ENCODE peak calls at places on chromosomes 11 and 22, in four cellular contexts. One of them, this sample, is unnamed.

GRCh38 chr11:116890193-116890592 is 52.8 kb upstream of the APOA1 start:
- DNase-seq in right atrium auricular region: no peak
- DNase-seq in body of pancreas: no peak
- DNase-seq in astrocyte: no peak
- DNase-seq in this sample: no peak

GRCh38 chr11:46696212-46696558 is 4.2 kb downstream of the ARHGAP1 start:
- DNase-seq in right atrium auricular region: no peak
- DNase-seq in astrocyte: no peak
- DNase-seq in body of pancreas: no peak
- DNase-seq in this sample: no peak

GRCh38 chr11:111793863-111794262 is 27.7 kb upstream of the PPP2R1B start:
- DNase-seq in right atrium auricular region: no peak
- DNase-seq in body of pancreas: no peak
- DNase-seq in astrocyte: peak; percentile 78
- DNase-seq in this sample: no peak

GRCh38 chr11:123145661-123146060 is 49.4 kb downstream of the CLMP start:
- DNase-seq in right atrium auricular region: no peak
- DNase-seq in body of pancreas: no peak
- DNase-seq in astrocyte: no peak
- DNase-seq in this sample: no peak

GRCh38 chr22:19848298-19849224 is 6.1 kb downstream of the GNB1L start:
- DNase-seq in right atrium auricular region: peak; percentile 44
- DNase-seq in body of pancreas: peak; percentile 61
- DNase-seq in astrocyte: no peak
- DNase-seq in this sample: no peak

GRCh38 chr11:14015711-14016110 is 53.2 kb downstream of the SPON1 start:
- DNase-seq in right atrium auricular region: no peak
- DNase-seq in body of pancreas: no peak
- DNase-seq in astrocyte: peak; percentile 74
- DNase-seq in this sample: peak; percentile 79

GRCh38 chr22:40322061-40322460 is 24.2 kb upstream of the ADSL start:
- DNase-seq in body of pancreas: no peak
- DNase-seq in right atrium auricular region: no peak
- DNase-seq in astrocyte: no peak
- DNase-seq in this sample: no peak

GRCh38 chr11:14773755-14774154 is 118.3 kb downstream of the CYP2R1 start:
- DNase-seq in right atrium auricular region: no peak
- DNase-seq in astrocyte: no peak
- DNase-seq in body of pancreas: no peak
- DNase-seq in this sample: peak; percentile 5

GRCh38 chr11:10139656-10140055 is 154.4 kb downstream of the SBF2 start:
- DNase-seq in body of pancreas: no peak
- DNase-seq in astrocyte: peak; percentile 89
- DNase-seq in right atrium auricular region: no peak
- DNase-seq in this sample: no peak

GRCh38 chr22:40534379-40535188 is 101.9 kb downstream of the MRTFA start:
- DNase-seq in right atrium auricular region: no peak
- DNase-seq in body of pancreas: no peak
- DNase-seq in astrocyte: peak; percentile 67
- DNase-seq in this sample: no peak

GRCh38 chr11:123640029-123640428 is 14.4 kb downstream of the SCN3B start:
- DNase-seq in astrocyte: no peak
- DNase-seq in body of pancreas: no peak
- DNase-seq in right atrium auricular region: no peak
- DNase-seq in this sample: no peak

GRCh38 chr22:47168900-47169800 is 406.7 kb downstream of the TBC1D22A start:
- DNase-seq in body of pancreas: peak; percentile 15
- DNase-seq in astrocyte: no peak
- DNase-seq in right atrium auricular region: no peak
- DNase-seq in this sample: peak; percentile 51

GRCh38 chr11:126415128-126415527 is 59.6 kb downstream of the ST3GAL4 start:
- DNase-seq in astrocyte: no peak
- DNase-seq in body of pancreas: peak; percentile 45
- DNase-seq in right atrium auricular region: peak; percentile 90
- DNase-seq in this sample: no peak

GRCh38 chr22:43884600-43885318 is 7.1 kb downstream of the PNPLA5 start:
- DNase-seq in body of pancreas: peak; percentile 58
- DNase-seq in right atrium auricular region: peak; percentile 67
- DNase-seq in astrocyte: no peak
- DNase-seq in this sample: peak; percentile 65

GRCh38 chr11:45872513-45873356 is 12.7 kb upstream of the MAPK8IP1 start:
- DNase-seq in body of pancreas: peak; percentile 54
- DNase-seq in right atrium auricular region: no peak
- DNase-seq in astrocyte: peak; percentile 93
- DNase-seq in this sample: peak; percentile 57

GRCh38 chr11:124276081-124276480 is 19.9 kb downstream of the OR8G5 start:
- DNase-seq in body of pancreas: no peak
- DNase-seq in right atrium auricular region: no peak
- DNase-seq in astrocyte: peak; percentile 96
- DNase-seq in this sample: no peak

GRCh38 chr11:36041988-36042606 is 98.2 kb downstream of the LDLRAD3 start:
- DNase-seq in astrocyte: no peak
- DNase-seq in right atrium auricular region: no peak
- DNase-seq in body of pancreas: no peak
- DNase-seq in this sample: no peak

GRCh38 chr11:12043959-12044772 is 35.7 kb upstream of the DKK3 start:
- DNase-seq in astrocyte: peak; percentile 99
- DNase-seq in body of pancreas: peak; percentile 81
- DNase-seq in right atrium auricular region: peak; percentile 95
- DNase-seq in this sample: peak; percentile 90

GRCh38 chr11:6345356-6345755 is 25.1 kb upstream of the CAVIN3 start:
- DNase-seq in astrocyte: no peak
- DNase-seq in right atrium auricular region: no peak
- DNase-seq in body of pancreas: no peak
- DNase-seq in this sample: no peak

GRCh38 chr11:76173663-76174062 is 32.6 kb downstream of the WNT11 start:
- DNase-seq in right atrium auricular region: no peak
- DNase-seq in astrocyte: no peak
- DNase-seq in body of pancreas: no peak
- DNase-seq in this sample: no peak

GRCh38 chr11:106288057-106288456 is 210.6 kb downstream of the AASDHPPT start:
- DNase-seq in right atrium auricular region: no peak
- DNase-seq in body of pancreas: no peak
- DNase-seq in astrocyte: no peak
- DNase-seq in this sample: no peak

GRCh38 chr11:10858505-10859360 is 880 bp upstream of the ZBED5 start:
- DNase-seq in astrocyte: no peak
- DNase-seq in right atrium auricular region: peak; percentile 73
- DNase-seq in body of pancreas: peak; percentile 70
- DNase-seq in this sample: peak; percentile 71

GRCh38 chr11:48000432-48000831 is 20.1 kb downstream of the PTPRJ start:
- DNase-seq in right atrium auricular region: no peak
- DNase-seq in body of pancreas: no peak
- DNase-seq in astrocyte: no peak
- DNase-seq in this sample: no peak

GRCh38 chr11:117861151-117862018 is 15.1 kb downstream of the FXYD6 start:
- DNase-seq in astrocyte: no peak
- DNase-seq in right atrium auricular region: peak; percentile 59
- DNase-seq in body of pancreas: no peak
- DNase-seq in this sample: no peak

GRCh38 chr11:15938362-15938725 is 418.0 kb downstream of the SOX6 start:
- DNase-seq in astrocyte: no peak
- DNase-seq in body of pancreas: no peak
- DNase-seq in right atrium auricular region: no peak
- DNase-seq in this sample: no peak

GRCh38 chr11:90646266-90646665 is 423.4 kb upstream of the CHORDC1 start:
- DNase-seq in astrocyte: no peak
- DNase-seq in body of pancreas: no peak
- DNase-seq in right atrium auricular region: no peak
- DNase-seq in this sample: no peak

GRCh38 chr11:90646706-90647105 is 423.9 kb upstream of the CHORDC1 start:
- DNase-seq in right atrium auricular region: no peak
- DNase-seq in astrocyte: no peak
- DNase-seq in body of pancreas: no peak
- DNase-seq in this sample: no peak

GRCh38 chr11:90650124-90650523 is 427.3 kb upstream of the CHORDC1 start:
- DNase-seq in right atrium auricular region: no peak
- DNase-seq in body of pancreas: no peak
- DNase-seq in astrocyte: no peak
- DNase-seq in this sample: no peak
- H3K9me3 ChIP-seq in right atrium auricular region: no peaks in the 10 kb centered on the region
- H3K9me3 ChIP-seq in body of pancreas: no peaks in the 10 kb centered on the region
- H3K9me3 ChIP-seq in astrocyte: no peaks in the 10 kb centered on the region
- H3K9me3 ChIP-seq in this sample: no peaks in the 10 kb centered on the region

DNA sequence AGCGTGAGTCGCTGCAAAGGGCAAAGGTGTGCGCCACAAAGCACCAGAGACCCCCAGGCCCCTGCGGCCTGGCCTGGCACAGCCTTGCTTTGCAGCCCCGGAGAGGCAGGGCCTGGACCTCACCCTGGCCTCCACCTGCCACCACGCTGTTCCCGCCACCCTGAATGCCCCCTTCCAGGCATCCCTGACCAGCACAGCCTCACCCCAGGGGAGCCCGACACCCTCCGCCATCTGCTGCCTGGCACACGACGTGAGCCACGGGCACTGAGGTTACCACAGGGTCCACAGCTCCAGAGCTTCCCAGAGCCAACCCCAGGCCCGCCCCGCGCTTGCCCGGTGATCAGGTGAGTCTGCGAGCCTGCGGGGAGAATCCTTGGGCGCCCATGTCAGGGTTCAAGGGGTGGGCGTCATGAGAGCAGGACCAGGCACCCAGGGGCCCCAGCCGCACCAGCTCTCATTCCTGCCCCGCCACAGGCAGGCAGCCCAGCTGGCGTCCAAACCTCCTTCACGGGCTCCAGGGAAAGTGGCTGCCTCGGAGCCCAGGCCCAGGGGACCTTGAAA is 171.3 kb downstream of the BRD1 start:
- DNase-seq in right atrium auricular region: no peak
- DNase-seq in body of pancreas: no peak
- DNase-seq in astrocyte: no peak
- DNase-seq in this sample: no peak
- H3K4me3 ChIP-seq in right atrium auricular region: peak overlapping the region; percentile 39
- H3K4me3 ChIP-seq in body of pancreas: no peak overlapping the region
- H3K4me3 ChIP-seq in astrocyte: no peak overlapping the region
- H3K4me3 ChIP-seq in this sample: no peak overlapping the region

GRCh38 chr22:30872282-30873041 is 96.1 kb downstream of the MORC2 start:
- DNase-seq in astrocyte: no peak
- DNase-seq in right atrium auricular region: no peak
- DNase-seq in body of pancreas: no peak
- DNase-seq in this sample: peak; percentile 23

GRCh38 chr22:30870451-30871345 is 97.9 kb downstream of the MORC2 start:
- DNase-seq in right atrium auricular region: no peak
- DNase-seq in body of pancreas: no peak
- DNase-seq in astrocyte: no peak
- DNase-seq in this sample: peak; percentile 17

GRCh38 chr22:30873086-30873650 is 95.4 kb downstream of the MORC2 start:
- DNase-seq in right atrium auricular region: no peak
- DNase-seq in body of pancreas: no peak
- DNase-seq in astrocyte: no peak
- DNase-seq in this sample: no peak

GRCh38 chr22:30869996-30870395 is 98.6 kb downstream of the MORC2 start:
- DNase-seq in body of pancreas: no peak
- DNase-seq in astrocyte: no peak
- DNase-seq in right atrium auricular region: no peak
- DNase-seq in this sample: no peak

GRCh38 chr22:30871391-30872281 is 96.9 kb downstream of the MORC2 start:
- DNase-seq in body of pancreas: no peak
- DNase-seq in astrocyte: no peak
- DNase-seq in right atrium auricular region: no peak
- DNase-seq in this sample: peak; percentile 25
- H3K9me3 ChIP-seq in body of pancreas: no peaks in the 10 kb centered on the region
- H3K9me3 ChIP-seq in astrocyte: no peaks in the 10 kb centered on the region
- H3K9me3 ChIP-seq in right atrium auricular region: no peaks in the 10 kb centered on the region
- H3K9me3 ChIP-seq in this sample: no peaks in the 10 kb centered on the region

GRCh38 chr11:31106963-31107576 is 262.5 kb downstream of the DCDC1 start:
- DNase-seq in astrocyte: peak; percentile 0
- DNase-seq in body of pancreas: peak; percentile 62
- DNase-seq in right atrium auricular region: peak; percentile 74
- DNase-seq in this sample: peak; percentile 58
- H3K4me3 ChIP-seq in astrocyte: no peak overlapping the region
- H3K4me3 ChIP-seq in body of pancreas: no peak overlapping the region
- H3K4me3 ChIP-seq in right atrium auricular region: no peak overlapping the region
- H3K4me3 ChIP-seq in this sample: no peak overlapping the region

DNA sequence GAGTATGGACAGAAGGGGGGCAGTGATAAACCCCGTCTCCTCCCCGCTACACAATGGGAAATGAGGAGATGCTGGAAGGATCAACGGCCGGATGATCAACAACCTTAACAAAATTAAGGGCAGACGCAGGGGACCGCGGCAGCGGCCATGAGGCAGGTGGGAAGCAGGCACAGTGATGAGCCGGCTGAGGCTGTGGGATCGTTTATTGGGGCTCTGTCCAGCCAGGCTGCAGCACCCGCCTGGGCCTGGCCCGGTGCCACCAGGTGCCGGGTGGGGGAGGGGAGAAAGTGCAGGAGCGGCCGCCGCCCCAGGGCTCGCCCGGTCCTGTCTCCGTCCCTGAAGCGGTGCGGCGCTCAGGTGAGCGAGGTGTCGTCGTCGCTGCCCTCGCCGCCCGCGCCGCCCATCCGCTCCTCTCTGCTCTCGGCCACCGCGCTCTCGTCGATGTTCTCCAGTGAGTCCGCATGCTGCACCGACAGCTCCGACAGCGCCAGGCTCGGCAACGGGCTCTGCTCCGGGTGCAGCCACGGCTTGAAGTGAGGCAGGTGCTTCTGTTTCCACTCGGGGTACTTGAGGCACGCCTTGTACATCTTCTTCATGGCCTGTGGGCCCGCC is 2.4 kb upstream of the ARAP1 start:
- DNase-seq in astrocyte: no peak
- DNase-seq in body of pancreas: no peak
- DNase-seq in right atrium auricular region: no peak
- DNase-seq in this sample: no peak
- H3K9me3 ChIP-seq in astrocyte: no peaks in the 10 kb centered on the region
- H3K9me3 ChIP-seq in body of pancreas: no peaks in the 10 kb centered on the region
- H3K9me3 ChIP-seq in right atrium auricular region: no peaks in the 10 kb centered on the region
- H3K9me3 ChIP-seq in this sample: no peaks in the 10 kb centered on the region

GRCh38 chr22:26646158-26646557 is 11.2 kb upstream of the MIAT start:
- DNase-seq in astrocyte: peak; percentile 51
- DNase-seq in body of pancreas: no peak
- DNase-seq in right atrium auricular region: no peak
- DNase-seq in this sample: no peak
- H3K4me3 ChIP-seq in astrocyte: no peak overlapping the region
- H3K4me3 ChIP-seq in body of pancreas: no peak overlapping the region
- H3K4me3 ChIP-seq in right atrium auricular region: no peak overlapping the region
- H3K4me3 ChIP-seq in this sample: no peak overlapping the region

This sample was measured in Caco-2.